ENCODE peak calls at places on chromosomes 5 and 9, in five cellular contexts. V is NCI-H1092, G is NCI-H82, C is A549, N is C1 segment of cervical spinal cord. Q is an unnamed sample.

GRCh38 chr9:127253446-127253845 is 11.1 kb upstream of the GARNL3 start:
- DNase-seq in V (no peak), G (peak; percentile 81), C (no peak), N (no peak), Q (no peak)

GRCh38 chr5:77847814-77848290 is 71.7 kb upstream of the TBCA start:
- DNase-seq in V (no peak), G (no peak), C (no peak), N (no peak), Q (no peak)

GRCh38 chr5:124511791-124512190 is 234.6 kb downstream of the ZNF608 start:
- DNase-seq in V (no peak), G (no peak), C (no peak), N (no peak), Q (no peak)

GRCh38 chr5:148469446-148470062 is 85.8 kb downstream of the FBXO38 start:
- DNase-seq in V (no peak), G (peak; percentile 9), C (no peak), N (no peak), Q (no peak)

GRCh38 chr5:32760091-32760509 is 49.0 kb downstream of the NPR3 start:
- DNase-seq in V (no peak), G (no peak), C (peak; percentile 92), N (no peak), Q (no peak)

GRCh38 chr5:45271626-45272025 is 424.6 kb downstream of the HCN1 start:
- DNase-seq in V (no peak), G (no peak), C (no peak), N (no peak), Q (no peak)

GRCh38 chr5:2376486-2376885 is 375.0 kb downstream of the IRX2 start:
- DNase-seq in V (no peak), G (no peak), C (no peak), N (no peak), Q (no peak)

GRCh38 chr5:157464518-157465171 is 4.6 kb downstream of the NIPAL4 start:
- DNase-seq in V (no peak), G (no peak), C (peak; percentile 80), N (no peak), Q (no peak)

GRCh38 chr5:98586581-98586980 is 186.9 kb upstream of the RGMB start:
- DNase-seq in V (no peak), G (no peak), C (no peak), N (no peak), Q (no peak)

GRCh38 chr5:8913522-8913921 is 632.4 kb downstream of the SEMA5A start:
- DNase-seq in V (no peak), G (no peak), C (no peak), N (no peak), Q (no peak)

GRCh38 chr9:101376117-101376866 is 8.5 kb downstream of the BAAT start:
- DNase-seq in V (no peak), G (no peak), C (peak; percentile 61), N (no peak), Q (no peak)

GRCh38 chr5:52895070-52895469 is 94.1 kb upstream of the ITGA2 start:
- DNase-seq in V (no peak), G (peak; percentile 71), C (no peak), N (no peak), Q (no peak)

GRCh38 chr5:58261605-58262004 is 198.3 kb downstream of the PLK2 start:
- DNase-seq in V (no peak), G (no peak), C (no peak), N (no peak), Q (no peak)

GRCh38 chr9:95116820-95117204 is 200.7 kb downstream of the FANCC start:
- DNase-seq in V (no peak), G (no peak), C (no peak), N (no peak), Q (no peak)

GRCh38 chr5:132591140-132591539 is 34.4 kb downstream of the RAD50 start:
- DNase-seq in V (no peak), G (no peak), C (peak; percentile 18), N (no peak), Q (no peak)

GRCh38 chr9:129863059-129863690 is 27.9 kb downstream of the USP20 start:
- DNase-seq in V (no peak), G (no peak), C (no peak), N (no peak), Q (no peak)

GRCh38 chr9:8266861-8267260 is 467.3 kb upstream of the DMAC1 start:
- DNase-seq in V (no peak), G (no peak), C (no peak), N (no peak), Q (no peak)

GRCh38 chr5:168299372-168299771 is 7.9 kb downstream of the WWC1 start:
- DNase-seq in V (no peak), G (no peak), C (no peak), N (no peak), Q (no peak)

GRCh38 chr5:32017638-32018429 is 156.3 kb downstream of the GOLPH3 start:
- DNase-seq in V (no peak), G (no peak), C (no peak), N (peak; percentile 46), Q (no peak)